ENCODE peak calls at places on chromosomes 3 and 15, in five cellular contexts. Z is stimulated activated naive CD8-positive, alpha-beta T cell treated with anti-CD3 and anti-CD28 coated beads, Interleukin-15, amount 100 ng/mL, for 72 hours; Q is lung microvascular endothelial cell; U is T-cell; A is nephron progenitor cell. H is an unnamed sample.

GRCh38 chr3:57977755-57978715 is 30.2 kb upstream of the FLNB start:
- DNase-seq in U (no peak), A (peak), Q (no peak), Z (no peak), H (no peak)

GRCh38 chr3:142929890-142930289 is 33.6 kb downstream of the PAQR9 start:
- DNase-seq in Q (no peak), A (no peak), U (no peak), Z (no peak), H (no peak)

GRCh38 chr3:43165786-43166185 is 59.9 kb upstream of the POMGNT2 start:
- DNase-seq in U (no peak), Z (no peak), Q (no peak), A (no peak), H (no peak)

GRCh38 chr3:8739757-8740508 is 6.3 kb downstream of the CAV3 start:
- DNase-seq in A (no peak), U (no peak), Z (no peak), Q (no peak), H (no peak)

GRCh38 chr15:80693682-80694623 is 1.2 kb upstream of the ABHD17C start:
- DNase-seq in A (no peak), Z (no peak), U (no peak), Q (peak), H (no peak)

GRCh38 chr3:52636673-52637072 is 49.0 kb downstream of the PBRM1 start:
- DNase-seq in Q (no peak), A (no peak), Z (no peak), U (no peak), H (no peak)

GRCh38 chr3:147157629-147158028 is 248.7 kb downstream of the ZIC4 start:
- DNase-seq in U (no peak), Q (no peak), A (no peak), Z (no peak), H (no peak)

GRCh38 chr3:24510030-24510648 is 15.5 kb upstream of the THRB start:
- DNase-seq in Q (no peak), U (no peak), A (no peak), Z (no peak), H (no peak)

GRCh38 chr15:76336254-76337046 is at the start of gene ISL2:
- DNase-seq in Q (peak), U (no peak), Z (peak), A (peak), H (peak)

GRCh38 chr3:187997946-187998561 is 155.9 kb upstream of the LPP start:
- DNase-seq in A (no peak), U (no peak), Z (no peak), Q (no peak), H (no peak)

GRCh38 chr3:8560608-8561007 is 59.0 kb downstream of the LMCD1 start:
- DNase-seq in Z (no peak), U (no peak), Q (no peak), A (no peak), H (no peak)

GRCh38 chr15:63970723-63971426 is 75.4 kb downstream of the DAPK2 start:
- DNase-seq in Z (peak), A (no peak), U (no peak), Q (no peak), H (peak)

GRCh38 chr3:52341123-52341522 is 25.0 kb downstream of the DNAH1 start:
- DNase-seq in Z (no peak), A (no peak), U (no peak), Q (no peak), H (no peak)

GRCh38 chr3:122958290-122958689 is 69.3 kb downstream of the SEMA5B start:
- DNase-seq in Q (no peak), Z (no peak), A (no peak), U (no peak), H (no peak)

GRCh38 chr3:172549144-172549543 is 25.9 kb upstream of the TNFSF10 start:
- DNase-seq in Q (no peak), A (no peak), U (no peak), Z (no peak), H (no peak)

GRCh38 chr3:50536471-50537180 is 30.9 kb downstream of the C3orf18 start:
- DNase-seq in U (no peak), Q (no peak), A (no peak), Z (no peak), H (no peak)

GRCh38 chr3:156599061-156599460 is 44.1 kb upstream of the SSR3 start:
- DNase-seq in U (no peak), Z (no peak), Q (no peak), A (no peak), H (no peak)

GRCh38 chr3:2623463-2623862 is 486.7 kb downstream of the IL5RA start:
- DNase-seq in U (no peak), A (no peak), Q (no peak), Z (no peak), H (no peak)

H was measured in stimulated activated naive B cell treated with anti-CD40 and anti-IgM and Interleukin-4, amounts not matched to agents 10 μg/mL and 1 μg/mL and 100 μg/mL, for 72 hours.